ENCODE peak calls at places on chromosomes 6 and 20, in ten cellular contexts. B is uterus; G is CD8-positive, alpha-beta T cell; Y is AG04450; W is mammary epithelial cell; D is H1; E is GM23248; F is right lobe of liver; J is endothelial cell of umbilical vein; M is astrocyte. S is an unnamed sample.

GRCh38 chr6:48325701-48326100 is 214.7 kb upstream of the PTCHD4 start:
- DNase-seq in B (no peak), G (no peak), Y (no peak), W (no peak), D (no peak), E (peak; percentile 0), F (no peak), J (no peak), M (no peak), S (no peak)

GRCh38 chr6:2042951-2043648 is 202.3 kb downstream of the GMDS start:
- DNase-seq in B (no peak), G (no peak), Y (no peak), W (no peak), D (no peak), E (no peak), F (no peak), J (no peak), M (no peak), S (no peak)

GRCh38 chr6:35512740-35513139 is at the start of gene TULP1:
- DNase-seq in B (no peak), G (no peak), Y (no peak), W (no peak), D (no peak), E (no peak), F (no peak), J (no peak), M (no peak), S (no peak)

GRCh38 chr6:148608211-148608951 is 138.4 kb upstream of the UST start:
- DNase-seq in B (no peak), G (no peak), Y (no peak), W (peak; percentile 30), D (no peak), E (peak; percentile 40), F (no peak), J (peak; percentile 51), M (no peak), S (no peak)

GRCh38 chr6:43243649-43244321 is 504 bp downstream of the TTBK1 start:
- DNase-seq in B (no peak), G (no peak), Y (no peak), W (no peak), D (no peak), E (no peak), F (no peak), J (no peak), M (no peak), S (no peak)

GRCh38 chr6:26056583-26057350 is 30.5 kb upstream of the HFE start:
- DNase-seq in B (no peak), G (no peak), Y (no peak), W (peak; percentile 27), D (no peak), E (peak; percentile 48), F (no peak), J (peak; percentile 68), M (no peak), S (no peak)

GRCh38 chr6:140082867-140083297 is 708.4 kb upstream of the CITED2 start:
- DNase-seq in B (peak; percentile 16), G (no peak), Y (no peak), W (peak; percentile 50), D (no peak), E (peak; percentile 71), F (no peak), J (peak; percentile 13), M (peak; percentile 69), S (no peak)

GRCh38 chr20:51529027-51529749 is 13.3 kb downstream of the NFATC2 start:
- DNase-seq in B (no peak), G (no peak), Y (no peak), W (no peak), D (no peak), E (peak; percentile 13), F (no peak), J (peak; percentile 30), M (peak; percentile 48), S (no peak)

GRCh38 chr6:35973670-35974222 is 50.7 kb downstream of the SLC26A8 start:
- DNase-seq in B (no peak), G (no peak), Y (no peak), W (no peak), D (no peak), E (no peak), F (peak; percentile 68), J (no peak), M (no peak), S (no peak)

GRCh38 chr6:42113929-42114636 is 28.3 kb downstream of the C6orf132 start:
- DNase-seq in B (no peak), G (no peak), Y (no peak), W (peak; percentile 72), D (no peak), E (peak; percentile 20), F (no peak), J (no peak), M (peak; percentile 71), S (no peak)
- H3K4me3 ChIP-seq in B (no peak overlapping the region), G (no peak overlapping the region), Y (no peak overlapping the region), W (no peak overlapping the region), D (no peak overlapping the region), E (no peak overlapping the region), F (no peak overlapping the region), J (no peak overlapping the region), M (no peak overlapping the region), S (no peak overlapping the region)

GRCh38 chr20:59135093-59135492 is 28.5 kb upstream of the ZNF831 start:
- DNase-seq in B (no peak), G (no peak), Y (no peak), W (peak; percentile 48), D (no peak), E (no peak), F (no peak), J (no peak), M (no peak), S (no peak)
- H3K9me3 ChIP-seq in B (no peaks in the 10 kb centered on the region), G (no peaks in the 10 kb centered on the region), Y (no peaks in the 10 kb centered on the region), W (no peaks in the 10 kb centered on the region), D (peaks cover 30% of the 10 kb centered on the region), E (no peaks in the 10 kb centered on the region), F (no peaks in the 10 kb centered on the region), J (no peaks in the 10 kb centered on the region), M (no peaks in the 10 kb centered on the region), S (no peaks in the 10 kb centered on the region)

GRCh38 chr6:57174511-57174907 is 2.4 kb downstream of the BAG2 start:
- DNase-seq in B (no peak), G (no peak), Y (no peak), W (no peak), D (no peak), E (no peak), F (no peak), J (no peak), M (no peak), S (no peak)
- H3K4me3 ChIP-seq in B (peak overlapping the region; percentile 55), G (no peak overlapping the region), Y (peak overlapping the region; percentile 86), W (no peak overlapping the region), D (peak overlapping the region; percentile 66), E (peak overlapping the region; percentile 98), F (no peak overlapping the region), J (no peak overlapping the region), M (peak overlapping the region; percentile 72), S (peak overlapping the region; percentile 68)

GRCh38 chr20:39861381-39861780 is 827.7 kb downstream of the MAFB start:
- DNase-seq in B (no peak), G (no peak), Y (no peak), W (no peak), D (no peak), E (no peak), F (no peak), J (no peak), M (no peak), S (no peak)
- H3K9me3 ChIP-seq in B (no peaks in the 10 kb centered on the region), G (no peaks in the 10 kb centered on the region), Y (no peaks in the 10 kb centered on the region), W (no peaks in the 10 kb centered on the region), D (no peaks in the 10 kb centered on the region), E (no peaks in the 10 kb centered on the region), F (no peaks in the 10 kb centered on the region), J (no peaks in the 10 kb centered on the region), M (no peaks in the 10 kb centered on the region), S (no peaks in the 10 kb centered on the region)

DNA sequence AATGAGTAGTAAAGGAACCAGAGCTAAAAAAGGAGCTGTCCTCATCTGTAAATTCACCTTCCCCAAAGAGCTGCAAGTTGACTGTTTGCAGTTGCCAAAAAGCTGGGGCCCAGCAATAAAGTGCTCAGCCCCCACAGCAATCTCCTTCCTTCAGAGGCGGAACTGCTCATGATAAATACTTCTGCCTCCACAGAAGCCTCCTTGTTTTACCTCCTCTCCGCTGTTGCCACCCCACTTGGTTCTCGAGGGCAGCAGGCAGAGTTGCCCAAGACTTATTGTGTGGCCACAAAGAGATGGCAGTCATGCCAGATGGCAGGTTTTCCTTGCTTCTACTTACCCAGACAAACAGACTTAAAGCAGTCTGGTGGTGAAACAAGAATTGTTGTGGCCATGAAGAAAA is 66.3 kb downstream of the SLX4IP start:
- DNase-seq in B (no peak), G (peak; percentile 68), Y (no peak), W (peak; percentile 56), D (no peak), E (no peak), F (no peak), J (no peak), M (peak; percentile 33), S (no peak)
- H3K4me3 ChIP-seq in B (no peak overlapping the region), G (peak overlapping the region; percentile 51), Y (no peak overlapping the region), W (peak overlapping the region; percentile 18), D (peak overlapping the region; percentile 4), E (no peak overlapping the region), F (no peak overlapping the region), J (no peak overlapping the region), M (peak overlapping the region; percentile 45), S (no peak overlapping the region)